ENCODE peak calls at places on chromosomes 4 and X, in eight cellular contexts. D, H, M, O, J, V, F and X are unnamed samples.
A peak's percentile ranks its signal among the peaks of the same experiment; 100 is the strongest.

GRCh38 chr4:83490876-83491450 is 6.1 kb upstream of the ABRAXAS1 start:
- DNase-seq in D (peak; percentile 27), H (no peak), M (no peak), O (no peak), J (peak; percentile 42), V (peak; percentile 53), F (no peak), X (peak; percentile 5)

GRCh38 chr4:40736910-40737309 is 12.8 kb upstream of the NSUN7 start:
- DNase-seq in D (peak; percentile 48), H (no peak), M (no peak), O (no peak), J (peak; percentile 65), V (peak; percentile 67), F (peak; percentile 7), X (peak; percentile 30)

GRCh38 chr4:121182296-121182695 is 18.2 kb upstream of the TNIP3 start:
- DNase-seq in D (no peak), H (no peak), M (no peak), O (no peak), J (peak; percentile 28), V (no peak), F (no peak), X (no peak)

GRCh38 chr4:135144498-135144897 is 942.9 kb upstream of the PABPC4L start:
- DNase-seq in D (no peak), H (no peak), M (no peak), O (no peak), J (no peak), V (no peak), F (no peak), X (no peak)

GRCh38 chr4:173246719-173247118 is 78.1 kb downstream of the GALNT7 start:
- DNase-seq in D (peak; percentile 88), H (no peak), M (no peak), O (no peak), J (no peak), V (peak; percentile 8), F (no peak), X (no peak)

GRCh38 chrX:139982856-139983255 is 17.5 kb upstream of the CXorf66 start:
- DNase-seq in D (no peak), H (no peak), M (no peak), O (no peak), J (no peak), V (no peak), F (no peak), X (no peak)

GRCh38 chrX:130524476-130525194 is 122.8 kb downstream of the RBMX2 start:
- DNase-seq in D (no peak), H (no peak), M (no peak), O (no peak), J (no peak), V (no peak), F (no peak), X (no peak)

GRCh38 chrX:128781506-128781905 is 729.3 kb upstream of the ACTRT1 start:
- DNase-seq in D (peak; percentile 86), H (no peak), M (no peak), O (no peak), J (no peak), V (no peak), F (no peak), X (no peak)

GRCh38 chr4:38092701-38093100 is 132.5 kb downstream of the PTTG2 start:
- DNase-seq in D (no peak), H (no peak), M (no peak), O (no peak), J (no peak), V (no peak), F (no peak), X (no peak)

GRCh38 chr4:15034071-15034764 is 31.9 kb downstream of the CPEB2 start:
- DNase-seq in D (no peak), H (peak; percentile 11), M (no peak), O (no peak), J (peak; percentile 40), V (no peak), F (peak; percentile 20), X (no peak)

GRCh38 chrX:123797543-123798447 is 62.1 kb upstream of the XIAP start:
- DNase-seq in D (no peak), H (no peak), M (no peak), O (no peak), J (no peak), V (no peak), F (no peak), X (no peak)

GRCh38 chr4:768076-768475 is 57.9 kb downstream of the CPLX1 start:
- DNase-seq in D (no peak), H (no peak), M (no peak), O (no peak), J (no peak), V (no peak), F (no peak), X (no peak)

GRCh38 chrX:13418126-13419091 is 98.6 kb upstream of the ATXN3L start:
- DNase-seq in D (no peak), H (no peak), M (no peak), O (no peak), J (peak; percentile 51), V (no peak), F (peak; percentile 13), X (no peak)

GRCh38 chrX:108735087-108735679 is 1.2 kb downstream of the IRS4 start:
- DNase-seq in D (peak; percentile 43), H (no peak), M (no peak), O (no peak), J (no peak), V (peak; percentile 10), F (no peak), X (no peak)

GRCh38 chr4:5370286-5370685 is 319.0 kb downstream of the STK32B start:
- DNase-seq in D (no peak), H (no peak), M (no peak), O (no peak), J (no peak), V (no peak), F (no peak), X (no peak)

GRCh38 chr4:146029939-146030710 is 91.5 kb upstream of the ZNF827 start:
- DNase-seq in D (no peak), H (no peak), M (no peak), O (no peak), J (no peak), V (peak; percentile 56), F (no peak), X (no peak)

GRCh38 chrX:39981946-39982345 is 115.8 kb downstream of the BCOR start:
- DNase-seq in D (no peak), H (no peak), M (no peak), O (no peak), J (no peak), V (no peak), F (no peak), X (no peak)

GRCh38 chrX:152652060-152652459 is 14.4 kb downstream of the GABRQ start:
- DNase-seq in D (no peak), H (no peak), M (no peak), O (no peak), J (no peak), V (no peak), F (no peak), X (no peak)

GRCh38 chrX:43474321-43474720 is 181.8 kb upstream of the MAOA start:
- DNase-seq in D (no peak), H (no peak), M (no peak), O (no peak), J (no peak), V (no peak), F (no peak), X (no peak)

GRCh38 chr4:119585771-119586170 is 42.8 kb downstream of the PDE5A start:
- DNase-seq in D (no peak), H (no peak), M (no peak), O (no peak), J (no peak), V (no peak), F (no peak), X (no peak)

GRCh38 chr4:107125496-107125895 is 89.4 kb upstream of the DKK2 start:
- DNase-seq in D (no peak), H (no peak), M (no peak), O (no peak), J (no peak), V (no peak), F (no peak), X (no peak)

GRCh38 chrX:15336023-15336413 is 695 bp upstream of the PIGA start:
- DNase-seq in D (peak; percentile 31), H (no peak), M (peak; percentile 58), O (peak; percentile 11), J (peak; percentile 75), V (peak; percentile 4), F (no peak), X (no peak)

GRCh38 chrX:45709381-45709780 is 508.7 kb upstream of the DIPK2B start:
- DNase-seq in D (no peak), H (no peak), M (no peak), O (no peak), J (no peak), V (no peak), F (no peak), X (no peak)

GRCh38 chr4:177974461-177974860 is 532.2 kb upstream of the AGA start:
- DNase-seq in D (no peak), H (no peak), M (no peak), O (no peak), J (no peak), V (no peak), F (no peak), X (no peak)

GRCh38 chr4:1992468-1993168 is 16.2 kb downstream of the NELFA start:
- DNase-seq in D (no peak), H (no peak), M (no peak), O (no peak), J (peak; percentile 47), V (no peak), F (no peak), X (no peak)

GRCh38 chrX:153642655-153643430 is 4.2 kb upstream of the DUSP9 start:
- DNase-seq in D (peak; percentile 41), H (no peak), M (no peak), O (no peak), J (no peak), V (no peak), F (no peak), X (no peak)

GRCh38 chr4:47011189-47011518 is 17.8 kb upstream of the GABRA4 start:
- DNase-seq in D (no peak), H (no peak), M (no peak), O (no peak), J (no peak), V (no peak), F (no peak), X (no peak)

GRCh38 chrX:139120760-139121159 is 409.2 kb upstream of the FGF13 start:
- DNase-seq in D (no peak), H (no peak), M (no peak), O (no peak), J (no peak), V (no peak), F (no peak), X (no peak)

GRCh38 chrX:150693782-150694574 is 782 bp downstream of the MTMR1 start:
- DNase-seq in D (peak; percentile 86), H (peak; percentile 23), M (peak; percentile 71), O (peak; percentile 29), J (peak; percentile 43), V (peak; percentile 90), F (peak; percentile 0), X (no peak)